ENCODE peak calls at places on chromosome 5, in seven cellular contexts. S is activated B cell treated with CpG ODN at 0.5 μM for 24 hours; N is RKO; Z is stimulated activated effector memory CD8-positive, alpha-beta T cell treated with anti-CD3 and anti-CD28 coated beads, Interleukin-12 subunit alpha, Interleukin-12 subunit beta, amount 100 ng/mL, for 72 hours; P is activated CD8-positive, alpha-beta T cell treated with anti-CD3 and anti-CD28 coated beads for 36 hours; L is Ammon's horn; E is left colon. W is an unnamed sample.

GRCh38 chr5:120396186-120396585 is 67.9 kb upstream of the PRR16 start:
- DNase-seq in S (no peak), N (peak; percentile 45), Z (no peak), P (no peak), L (no peak), E (no peak), W (no peak)

GRCh38 chr5:150140830-150141229 is 14.8 kb downstream of the PDGFRB start:
- DNase-seq in S (no peak), N (no peak), Z (no peak), P (no peak), L (no peak), E (no peak), W (no peak)

GRCh38 chr5:148794729-148795590 is 31.5 kb upstream of the ADRB2 start:
- DNase-seq in S (no peak), N (no peak), Z (no peak), P (no peak), L (no peak), E (no peak), W (no peak)

GRCh38 chr5:72417333-72418062 is 89.7 kb downstream of the ZNF366 start:
- DNase-seq in S (no peak), N (no peak), Z (no peak), P (no peak), L (no peak), E (no peak), W (no peak)

GRCh38 chr5:420632-421286 is 22.2 kb upstream of the EXOC3 start:
- DNase-seq in S (no peak), N (no peak), Z (no peak), P (no peak), L (no peak), E (no peak), W (no peak)

GRCh38 chr5:151469992-151470391 is 22.6 kb downstream of the SLC36A1 start:
- DNase-seq in S (no peak), N (no peak), Z (no peak), P (no peak), L (no peak), E (no peak), W (no peak)

GRCh38 chr5:125560476-125561225 is 814.2 kb upstream of the ZNF608 start:
- DNase-seq in S (no peak), N (no peak), Z (no peak), P (no peak), L (no peak), E (no peak), W (no peak)

GRCh38 chr5:65480306-65480865 is 1.3 kb downstream of the ADAMTS6 start:
- DNase-seq in S (no peak), N (peak; percentile 74), Z (no peak), P (peak; percentile 62), L (peak; percentile 65), E (peak; percentile 71), W (peak; percentile 56)

GRCh38 chr5:176658007-176658599 is 10.8 kb downstream of the TSPAN17 start:
- DNase-seq in S (peak; percentile 45), N (peak; percentile 79), Z (peak; percentile 76), P (peak; percentile 80), L (peak; percentile 89), E (peak; percentile 61), W (peak; percentile 69)

GRCh38 chr5:150532161-150532560 is 24.2 kb downstream of the NDST1 start:
- DNase-seq in S (no peak), N (no peak), Z (no peak), P (no peak), L (no peak), E (no peak), W (no peak)

GRCh38 chr5:105428461-105429129 is 1866.0 kb upstream of the NUDT12 start:
- DNase-seq in S (no peak), N (no peak), Z (no peak), P (no peak), L (no peak), E (no peak), W (no peak)

GRCh38 chr5:11903121-11903613 is 1.1 kb downstream of the CTNND2 start:
- DNase-seq in S (no peak), N (no peak), Z (no peak), P (no peak), L (peak; percentile 54), E (no peak), W (no peak)

GRCh38 chr5:173680660-173681242 is 64.3 kb upstream of the BOD1 start:
- DNase-seq in S (no peak), N (no peak), Z (no peak), P (no peak), L (no peak), E (no peak), W (no peak)

GRCh38 chr5:44332360-44332971 is 56.8 kb downstream of the FGF10 start:
- DNase-seq in S (no peak), N (peak; percentile 66), Z (no peak), P (no peak), L (no peak), E (no peak), W (no peak)

GRCh38 chr5:87150630-87151029 is 117.1 kb upstream of the RASA1 start:
- DNase-seq in S (no peak), N (no peak), Z (no peak), P (no peak), L (no peak), E (no peak), W (no peak)

GRCh38 chr5:137611011-137611580 is 112.0 kb upstream of the SPOCK1 start:
- DNase-seq in S (no peak), N (no peak), Z (no peak), P (no peak), L (no peak), E (no peak), W (no peak)

GRCh38 chr5:54021413-54022155 is 288.8 kb downstream of the ARL15 start:
- DNase-seq in S (no peak), N (no peak), Z (no peak), P (peak; percentile 39), L (no peak), E (no peak), W (no peak)